ENCODE peak calls at places on chromosomes 11 and 22, in four cellular contexts. V is H1, M is K562, Q is HepG2. J is an unnamed sample.

GRCh38 chr22:37095113-37095512 is 14.4 kb downstream of the TMPRSS6 start:
- DNase-seq in V (no peak), M (peak; percentile 10), Q (no peak), J (no peak)

GRCh38 chr22:46777609-46777970 is 15.1 kb downstream of the TBC1D22A start:
- DNase-seq in V (no peak), M (no peak), Q (no peak), J (no peak)

GRCh38 chr11:132347156-132348090 is 977.0 kb downstream of the NTM start:
- DNase-seq in V (no peak), M (no peak), Q (no peak), J (no peak)

GRCh38 chr22:38136607-38137006 is 26.1 kb upstream of the BAIAP2L2 start:
- DNase-seq in V (no peak), M (no peak), Q (no peak), J (no peak)

GRCh38 chr11:116808262-116809175 is 14.6 kb downstream of the APOA4 start:
- DNase-seq in V (no peak), M (no peak), Q (peak; percentile 98), J (no peak)

GRCh38 chr22:45911601-45912271 is 65.2 kb downstream of the WNT7B start:
- DNase-seq in V (no peak), M (peak; percentile 15), Q (peak; percentile 6), J (peak; percentile 96)

GRCh38 chr11:130774703-130775102 is 141.6 kb downstream of the SNX19 start:
- DNase-seq in V (no peak), M (no peak), Q (no peak), J (no peak)

GRCh38 chr11:16111690-16112089 is 244.7 kb downstream of the SOX6 start:
- DNase-seq in V (peak; percentile 2), M (no peak), Q (no peak), J (no peak)

GRCh38 chr11:18594999-18595749 is 4.4 kb upstream of the MISFA start:
- DNase-seq in V (no peak), M (no peak), Q (no peak), J (no peak)

GRCh38 chr22:31829505-31829904 is 75.7 kb downstream of the DEPDC5 start:
- DNase-seq in V (no peak), M (peak; percentile 44), Q (peak; percentile 46), J (peak; percentile 81)

GRCh38 chr11:111999111-111999510 is 26.1 kb upstream of the DLAT start:
- DNase-seq in V (no peak), M (no peak), Q (no peak), J (no peak)

GRCh38 chr11:135073870-135074269 is 661.8 kb upstream of the B3GAT1 start:
- DNase-seq in V (no peak), M (no peak), Q (no peak), J (no peak)

GRCh38 chr11:29005401-29005980 is 897.3 kb downstream of the METTL15 start:
- DNase-seq in V (no peak), M (no peak), Q (peak; percentile 2), J (peak; percentile 22)

DNA sequence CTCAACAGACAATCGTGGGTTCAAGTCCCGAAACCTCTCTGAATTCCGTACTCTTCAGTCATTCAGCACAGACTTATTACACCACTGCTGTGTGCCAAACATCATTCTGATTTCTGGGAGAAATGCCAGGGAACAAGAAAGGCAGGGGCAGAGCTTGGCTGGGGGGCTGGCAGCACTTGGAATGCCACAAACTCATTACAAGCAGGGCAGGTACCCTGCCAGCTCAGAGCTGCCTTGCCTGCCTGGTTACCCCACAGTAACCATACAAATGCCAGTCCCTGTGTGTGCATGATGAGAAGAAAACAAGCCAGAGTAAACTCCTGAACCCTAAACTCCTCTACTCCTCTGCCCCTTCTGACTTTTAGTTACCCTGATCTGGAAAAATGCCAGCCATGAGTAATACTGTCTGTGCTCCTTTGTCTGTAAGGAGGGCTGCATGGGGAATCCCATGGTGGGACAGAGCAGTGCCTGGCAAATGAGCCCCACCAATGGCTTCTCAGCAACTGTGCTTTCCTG is 6.9 kb upstream of the RAD9A start:
- DNase-seq in V (no peak), M (no peak), Q (no peak), J (peak; percentile 77)
- TF ChIP-seq PHF8 in V (no peak), M (no peak), Q (no peak), J (no peak)

GRCh38 chr22:27513021-27513420 is 288.5 kb downstream of the MN1 start:
- DNase-seq in V (no peak), M (no peak), Q (no peak), J (no peak)
- TF ChIP-seq PHF8 in V (no peak), M (no peak), Q (no peak), J (no peak)

GRCh38 chr11:38356255-38356654 is 1758.2 kb upstream of the RAG2 start:
- DNase-seq in V (no peak), M (no peak), Q (no peak), J (no peak)
- TF ChIP-seq PHF8 in V (no peak), M (no peak), Q (no peak), J (no peak)

GRCh38 chr22:35452351-35452781 is 52.4 kb downstream of the MCM5 start:
- DNase-seq in V (no peak), M (no peak), Q (no peak), J (no peak)

GRCh38 chr22:35452810-35453743 is 53.1 kb downstream of the MCM5 start:
- DNase-seq in V (no peak), M (no peak), Q (no peak), J (no peak)

GRCh38 chr22:35455529-35455928 is 55.6 kb downstream of the MCM5 start:
- DNase-seq in V (no peak), M (no peak), Q (no peak), J (no peak)

GRCh38 chr22:35456757-35457156 is 56.8 kb downstream of the MCM5 start:
- DNase-seq in V (no peak), M (no peak), Q (no peak), J (no peak)

DNA sequence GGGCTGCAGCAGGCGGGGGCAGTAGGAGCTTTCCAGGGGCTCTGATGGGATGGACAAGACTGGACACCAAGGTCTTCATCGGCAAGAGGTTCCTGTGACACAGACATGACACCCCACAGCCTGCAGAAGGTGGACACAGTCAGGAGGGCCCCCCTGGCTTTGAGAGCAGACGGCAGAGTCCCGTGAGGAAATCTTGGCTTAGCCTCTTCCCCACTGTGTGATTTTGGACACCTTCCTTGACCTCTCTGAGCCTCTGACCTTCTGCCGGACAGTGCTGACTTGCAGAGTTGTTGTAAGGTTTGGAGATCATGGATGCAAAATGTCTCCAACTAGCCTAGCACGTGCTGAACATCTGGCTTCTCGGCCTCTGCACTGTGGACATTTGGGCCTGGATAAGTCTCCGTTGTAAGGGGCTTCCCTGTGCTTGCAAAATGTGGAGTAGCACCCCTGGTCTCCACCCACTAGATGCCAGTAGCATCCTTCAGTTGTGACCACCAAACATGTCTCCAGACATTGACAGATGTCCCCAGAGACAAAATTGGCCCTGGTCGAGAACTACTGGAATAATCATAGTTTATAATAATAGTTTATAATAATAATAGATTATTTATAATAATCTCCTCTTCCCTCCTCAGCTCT is 54.6 kb downstream of the MCM5 start:
- DNase-seq in V (no peak), M (no peak), Q (no peak), J (no peak)
- TF ChIP-seq PHF8 in V (no peak), M (no peak), Q (no peak), J (no peak)

DNA sequence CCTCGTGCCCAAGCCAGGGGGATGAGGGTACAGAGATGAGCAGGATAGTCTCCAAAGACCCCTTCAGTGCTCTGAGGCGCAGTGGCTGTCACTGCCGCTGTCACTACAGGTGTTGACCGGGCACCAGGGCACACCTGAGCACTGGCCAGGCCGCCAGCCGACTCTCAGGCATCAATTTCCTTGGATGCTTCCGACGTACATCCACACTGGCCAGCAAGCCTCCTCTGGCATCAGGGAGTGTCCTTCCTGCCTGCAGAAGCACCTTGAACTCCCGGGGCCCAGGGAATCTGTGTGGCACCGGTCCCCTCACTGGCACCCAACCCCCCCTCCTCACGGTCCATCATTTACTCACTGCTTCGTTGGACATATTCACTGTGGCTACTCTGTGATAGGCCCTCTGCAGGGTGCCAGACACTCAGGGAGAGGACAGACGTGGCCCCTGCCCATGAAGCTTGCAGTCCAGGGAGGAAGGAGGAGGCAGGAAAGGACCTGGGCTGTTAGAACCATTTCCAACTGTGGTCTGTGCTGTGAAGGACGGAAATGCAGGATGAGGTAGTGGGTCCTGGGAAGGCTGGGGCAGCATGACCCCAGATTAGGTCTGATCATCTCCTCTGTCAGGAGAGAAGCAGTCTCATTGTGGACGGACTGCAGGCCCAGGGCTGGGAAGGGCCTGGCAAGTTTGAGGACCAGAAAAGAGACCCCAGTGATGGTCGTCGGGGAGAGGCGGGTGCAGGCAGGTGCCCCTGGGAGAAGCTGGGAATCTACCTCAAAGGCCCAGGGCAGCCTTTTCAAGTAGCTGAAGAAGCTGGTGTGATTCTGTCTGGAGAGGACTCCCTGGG is 46.3 kb upstream of the ANO1 start:
- DNase-seq in V (no peak), M (no peak), Q (no peak), J (no peak)
- TF ChIP-seq PHF8 in V (no peak), M (no peak), Q (no peak), J (no peak)

GRCh38 chr11:1831338-1832180 is 3.2 kb upstream of the SYT8 start:
- DNase-seq in V (no peak), M (no peak), Q (no peak), J (no peak)

GRCh38 chr11:1832181-1832988 is 2.4 kb upstream of the SYT8 start:
- DNase-seq in V (no peak), M (peak; percentile 85), Q (no peak), J (peak; percentile 44)

GRCh38 chr11:1830119-1830499 is 4.7 kb upstream of the SYT8 start:
- DNase-seq in V (no peak), M (no peak), Q (no peak), J (no peak)

GRCh38 chr11:1829039-1829820 is 5.6 kb upstream of the SYT8 start:
- DNase-seq in V (no peak), M (no peak), Q (no peak), J (no peak)

DNA sequence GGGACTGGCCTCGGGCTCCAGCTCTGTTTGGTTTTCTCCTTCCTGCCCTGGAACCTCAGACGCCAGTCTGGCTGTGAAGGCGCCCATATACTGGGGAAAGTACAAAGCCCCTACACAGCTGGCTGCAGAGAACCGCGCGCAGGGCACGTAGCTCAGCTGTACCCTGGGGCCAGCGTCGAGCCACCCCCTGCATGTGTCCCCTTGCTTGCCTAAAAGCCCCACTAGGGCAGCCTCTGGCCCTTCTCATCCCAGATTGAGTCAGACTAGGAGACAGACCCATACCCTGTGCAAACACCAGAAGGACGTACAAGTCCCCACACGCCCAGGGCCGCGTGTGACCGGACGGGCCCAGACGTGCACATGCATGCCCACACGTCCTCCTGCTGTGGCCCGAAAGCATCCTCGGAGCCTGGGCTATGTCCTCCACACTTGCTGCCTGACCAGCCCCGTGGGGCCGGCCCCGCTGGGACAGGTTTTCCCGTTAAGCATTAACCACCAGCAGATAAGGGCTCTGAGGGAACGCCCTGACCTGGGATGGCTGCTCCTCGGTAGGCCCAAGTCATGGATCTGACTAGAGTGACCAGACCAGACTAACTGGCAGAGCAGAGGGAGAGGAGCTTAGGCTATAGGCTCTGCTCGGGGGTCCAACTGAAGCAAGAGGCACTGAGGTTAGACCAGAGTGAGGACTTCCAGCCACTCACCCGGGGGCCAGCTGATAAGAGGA is 4.1 kb upstream of the SYT8 start:
- DNase-seq in V (no peak), M (no peak), Q (peak; percentile 74), J (no peak)
- TF ChIP-seq PHF8 in V (no peak), M (no peak), Q (peak; percentile 67), J (no peak)

GRCh38 chr11:77093056-77093891 is 9.4 kb upstream of the OMP start:
- DNase-seq in V (no peak), M (no peak), Q (no peak), J (no peak)
- TF ChIP-seq PHF8 in V (no peak), M (no peak), Q (no peak), J (no peak)

J was measured in A549.